ENCODE peak calls at places on chromosomes 4 and X, in five cellular contexts. E is A673, U is WERI-Rb-1, S is left ventricle myocardium inferior, A is HCT116. B is an unnamed sample. For H3K36me3, the result is how much of the 10 kb centered on the place peaks cover.

GRCh38 chr4:178612725-178613124 is 1170.5 kb upstream of the AGA start:
- DNase-seq in A (no peak), S (no peak), U (no peak), E (no peak), B (no peak)

GRCh38 chr4:152164561-152164960 is 371.3 kb downstream of the FBXW7 start:
- DNase-seq in S (no peak), E (no peak), U (no peak), A (no peak), B (no peak)

GRCh38 chr4:124936427-124936826 is 223.9 kb upstream of the ANKRD50 start:
- DNase-seq in E (peak), A (no peak), S (peak), U (no peak), B (no peak)

GRCh38 chr4:126592088-126592487 is 1040.7 kb upstream of the INTU start:
- DNase-seq in U (no peak), S (no peak), A (no peak), E (peak), B (no peak)

GRCh38 chrX:71367396-71367795 is 1.2 kb downstream of the TAF1 start:
- DNase-seq in E (no peak), U (no peak), A (no peak), S (no peak), B (no peak)

GRCh38 chr4:39591290-39591689 is 47.4 kb downstream of the SMIM14 start:
- DNase-seq in U (no peak), E (no peak), S (no peak), A (no peak), B (no peak)

GRCh38 chrX:40010550-40011364 is 87.0 kb downstream of the BCOR start:
- DNase-seq in E (peak), S (no peak), U (peak), A (no peak), B (no peak)

GRCh38 chrX:83906921-83907320 is 46.0 kb downstream of the CYLC1 start:
- DNase-seq in S (no peak), E (no peak), A (no peak), U (no peak), B (no peak)

GRCh38 chrX:139932077-139932900 is 564 bp downstream of the ATP11C start:
- DNase-seq in U (peak), S (peak), A (no peak), E (peak), B (peak)

GRCh38 chr4:82268050-82268825 is 105.6 kb downstream of the HNRNPD start:
- DNase-seq in U (peak), E (peak), A (peak), S (peak), B (peak)
- H3K4me3 ChIP-seq in U (no peak), E (no peak), A (no peak), S (peak), B (no peak)

GRCh38 chr4:37389369-37389765 is 144.8 kb downstream of the NWD2 start:
- DNase-seq in S (no peak), U (no peak), A (no peak), E (no peak), B (no peak)

GRCh38 chr4:37392540-37393255 is 148.2 kb downstream of the NWD2 start:
- DNase-seq in E (no peak), U (no peak), A (peak), S (peak), B (no peak)

GRCh38 chr4:37393889-37394288 is 149.3 kb downstream of the NWD2 start:
- DNase-seq in E (no peak), A (no peak), U (no peak), S (no peak), B (no peak)

GRCh38 chr4:37388672-37389368 is 144.3 kb downstream of the NWD2 start:
- DNase-seq in E (no peak), A (no peak), U (no peak), S (no peak), B (no peak)

GRCh38 chr4:37389967-37390580 is 145.5 kb downstream of the NWD2 start:
- DNase-seq in S (no peak), A (peak), E (peak), U (peak), B (no peak)
- H3K27ac ChIP-seq in S (no peak), A (no peak), E (no peak), U (no peak), B (no peak)

GRCh38 chr4:3192827-3193226 is 56.1 kb upstream of the MSANTD1 start:
- DNase-seq in U (no peak), A (no peak), E (no peak), S (no peak), B (no peak)
- H3K36me3 ChIP-seq in U (half or more), A (under half), E (under half), S (half or more), B (under half)

GRCh38 chrX:30904186-30904585 is 15.1 kb upstream of the TAB3 start:
- DNase-seq in E (no peak), U (no peak), S (no peak), A (no peak), B (no peak)

GRCh38 chrX:30906726-30907125 is 17.7 kb upstream of the TAB3 start:
- DNase-seq in E (no peak), U (no peak), A (peak), S (no peak), B (no peak)

GRCh38 chrX:30900227-30900626 is 11.2 kb upstream of the TAB3 start:
- DNase-seq in U (no peak), S (no peak), E (no peak), A (no peak), B (no peak)

GRCh38 chrX:30905325-30905724 is 16.3 kb upstream of the TAB3 start:
- DNase-seq in E (no peak), U (no peak), S (no peak), A (no peak), B (no peak)

DNA sequence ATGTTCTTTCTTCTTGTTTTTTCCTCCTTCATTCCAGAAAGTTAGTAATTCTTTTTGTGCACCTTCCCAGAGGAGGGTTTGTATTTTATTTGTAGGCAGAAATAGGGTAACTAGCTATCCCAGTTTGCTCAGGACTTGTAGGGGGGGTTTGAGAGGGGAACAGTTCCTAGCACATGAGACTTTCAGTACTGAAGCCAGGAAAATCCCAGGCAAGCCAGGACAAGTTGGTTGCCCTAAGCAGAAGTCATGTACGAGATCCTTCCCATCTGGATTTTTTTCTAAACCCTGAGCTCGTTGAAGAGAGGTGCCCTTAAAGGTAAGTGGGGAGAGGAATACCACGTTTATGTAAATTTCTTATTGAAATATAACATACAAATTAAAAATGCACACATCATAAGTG is 15.6 kb upstream of the TAB3 start:
- DNase-seq in S (no peak), E (no peak), A (no peak), U (peak), B (no peak)
- H3K4me3 ChIP-seq in S (no peak), E (no peak), A (no peak), U (no peak), B (no peak)

GRCh38 chrX:134671207-134671750 is 13.0 kb upstream of the PLAC1 start:
- DNase-seq in S (no peak), A (no peak), E (no peak), U (no peak), B (no peak)
- H3K27ac ChIP-seq in S (no peak), A (no peak), E (no peak), U (no peak), B (no peak)

GRCh38 chr4:12293906-12294525 is 865.3 kb upstream of the HS3ST1 start:
- DNase-seq in U (no peak), E (no peak), S (no peak), A (no peak), B (no peak)
- H3K36me3 ChIP-seq in U (under half), E (under half), S (under half), A (under half), B (under half)

B was measured in naive thymus-derived CD4-positive, alpha-beta T cell.